ENCODE peak calls at places on chromosomes 6 and 20, in ten cellular contexts. X is fibroblast of pulmonary artery, D is cardiac muscle cell, Y is AG04450, W is WERI-Rb-1, B is uterus, L is BJ, N is pancreas, H is lower lobe of right lung, M is fibroblast of villous mesenchyme. C is an unnamed sample.

GRCh38 chr20:36969478-36970186 is 18.1 kb upstream of the SAMHD1 start:
- DNase-seq in Y (no peak), B (no peak), W (no peak), H (no peak), X (no peak), L (no peak), N (no peak), D (no peak), M (no peak), C (no peak)

GRCh38 chr20:12433724-12434123 is 516.0 kb downstream of the BTBD3 start:
- DNase-seq in M (no peak), H (no peak), B (no peak), N (no peak), D (no peak), L (no peak), Y (no peak), W (no peak), X (no peak), C (no peak)

GRCh38 chr6:134207431-134207830 is 110.5 kb downstream of the SGK1 start:
- DNase-seq in M (no peak), W (no peak), Y (no peak), L (no peak), X (no peak), B (no peak), N (no peak), H (no peak), D (no peak), C (no peak)

GRCh38 chr6:74749211-74750142 is 456.4 kb downstream of the COL12A1 start:
- DNase-seq in M (peak), H (no peak), B (no peak), D (peak), W (no peak), L (peak), X (peak), N (no peak), Y (no peak), C (no peak)

GRCh38 chr6:54805077-54805476 is 41.5 kb upstream of the FAM83B start:
- DNase-seq in M (peak), H (no peak), Y (no peak), X (peak), W (no peak), N (no peak), D (peak), L (no peak), B (no peak), C (no peak)

GRCh38 chr6:90343581-90343980 is 46.9 kb upstream of the BACH2 start:
- DNase-seq in H (no peak), N (no peak), X (peak), M (no peak), W (no peak), B (no peak), L (no peak), Y (no peak), D (peak), C (no peak)

GRCh38 chr6:134238960-134239795 is 78.7 kb downstream of the SGK1 start:
- DNase-seq in L (no peak), M (no peak), B (no peak), D (peak), Y (no peak), W (no peak), H (no peak), N (no peak), X (peak), C (no peak)

GRCh38 chr20:15930324-15931305 is 642.6 kb downstream of the KIF16B start:
- DNase-seq in D (peak), W (no peak), M (peak), N (no peak), L (peak), X (peak), B (no peak), Y (peak), H (no peak), C (peak)

GRCh38 chr20:2984028-2984501 is 59.4 kb upstream of the GNRH2 start:
- DNase-seq in L (no peak), W (no peak), N (no peak), Y (no peak), B (no peak), H (no peak), X (no peak), M (no peak), D (no peak), C (no peak)

GRCh38 chr20:19881080-19881840 is 123.2 kb downstream of the RIN2 start:
- DNase-seq in B (no peak), L (no peak), Y (no peak), D (no peak), X (no peak), N (no peak), H (no peak), M (no peak), W (no peak), C (no peak)

GRCh38 chr6:136511921-136512320 is 38.3 kb downstream of the MAP7 start:
- DNase-seq in Y (no peak), W (no peak), M (no peak), L (no peak), B (no peak), N (peak), D (no peak), X (no peak), H (no peak), C (no peak)

GRCh38 chr20:50250748-50251382 is 60.2 kb downstream of the CEBPB start:
- DNase-seq in M (no peak), H (no peak), D (no peak), X (no peak), Y (no peak), W (no peak), L (no peak), N (no peak), B (no peak), C (no peak)

GRCh38 chr6:86936834-86937218 is 502 bp upstream of the HTR1E start:
- DNase-seq in W (no peak), N (no peak), H (no peak), X (no peak), M (no peak), Y (no peak), B (no peak), D (no peak), L (no peak), C (no peak)

GRCh38 chr6:153145591-153145990 is 14.5 kb upstream of the RGS17 start:
- DNase-seq in Y (no peak), N (no peak), L (no peak), W (no peak), H (no peak), X (no peak), D (no peak), M (no peak), B (no peak), C (no peak)

GRCh38 chr6:36769676-36770499 is 69.4 kb downstream of the CPNE5 start:
- DNase-seq in N (no peak), B (no peak), D (peak), X (peak), W (no peak), H (peak), Y (no peak), M (peak), L (no peak), C (no peak)

GRCh38 chr6:28658475-28659249 is 133.0 kb downstream of the GPX5 start:
- DNase-seq in W (no peak), Y (no peak), D (peak), B (no peak), X (no peak), N (no peak), H (no peak), M (no peak), L (no peak), C (no peak)

GRCh38 chr6:125748534-125749111 is 809 bp upstream of the HEY2 start:
- DNase-seq in M (peak), D (peak), B (no peak), L (no peak), N (no peak), H (no peak), W (no peak), Y (no peak), X (no peak), C (no peak)

GRCh38 chr6:155832596-155832995 is 377.0 kb upstream of the NOX3 start:
- DNase-seq in B (no peak), X (peak), Y (peak), N (no peak), D (peak), M (peak), L (no peak), H (no peak), W (no peak), C (no peak)

GRCh38 chr6:89482136-89482535 is 49.2 kb downstream of the ANKRD6 start:
- DNase-seq in X (no peak), N (no peak), L (peak), H (no peak), Y (no peak), W (no peak), B (no peak), M (no peak), D (no peak), C (no peak)

GRCh38 chr6:70412797-70413113 is 553 bp upstream of the FAM135A start:
- DNase-seq in H (no peak), B (no peak), M (no peak), Y (no peak), W (no peak), N (no peak), D (no peak), X (no peak), L (no peak), C (no peak)

GRCh38 chr6:32830936-32831335 is 7.6 kb downstream of the TAP2 start:
- DNase-seq in W (no peak), Y (no peak), X (no peak), H (no peak), M (no peak), L (no peak), B (no peak), N (no peak), D (no peak), C (no peak)

GRCh38 chr20:22700387-22700786 is 116.0 kb upstream of the FOXA2 start:
- DNase-seq in Y (no peak), H (no peak), N (no peak), L (no peak), D (peak), X (peak), M (no peak), W (no peak), B (no peak), C (no peak)

GRCh38 chr20:44646641-44647274 is 4.7 kb downstream of the ADA start:
- DNase-seq in B (no peak), W (no peak), N (no peak), M (peak), Y (no peak), H (no peak), D (peak), X (peak), L (no peak), C (no peak)

GRCh38 chr6:2542858-2543218 is 207.9 kb downstream of the MYLK4 start:
- DNase-seq in W (no peak), D (peak), M (peak), Y (peak), L (no peak), N (no peak), H (no peak), X (peak), B (no peak), C (peak)

GRCh38 chr6:28347119-28347518 is 2.6 kb upstream of the ZKSCAN3 start:
- DNase-seq in D (no peak), M (no peak), B (no peak), X (no peak), W (no peak), N (no peak), L (no peak), Y (no peak), H (no peak), C (no peak)

GRCh38 chr6:128111096-128111495 is 210.2 kb upstream of the THEMIS start:
- DNase-seq in Y (no peak), L (no peak), B (no peak), D (peak), H (no peak), N (no peak), X (peak), W (no peak), M (peak), C (no peak)

GRCh38 chr20:33262658-33263065 is 20.4 kb upstream of the BPIFB1 start:
- DNase-seq in M (peak), H (no peak), D (peak), X (peak), B (no peak), Y (peak), N (peak), W (peak), L (peak), C (peak)

GRCh38 chr6:121436966-121437756 is 1.7 kb downstream of the GJA1 start:
- DNase-seq in Y (peak), N (peak), H (peak), X (peak), L (no peak), B (peak), W (no peak), D (peak), M (peak), C (no peak)

GRCh38 chr6:135062735-135063134 is 8.1 kb upstream of the HBS1L start:
- DNase-seq in N (no peak), L (no peak), H (no peak), Y (no peak), X (no peak), W (peak), M (no peak), B (no peak), D (no peak), C (no peak)

GRCh38 chr20:54134445-54135220 is 39.2 kb downstream of the CYP24A1 start:
- DNase-seq in N (no peak), B (no peak), D (peak), L (no peak), X (peak), M (no peak), W (no peak), Y (no peak), H (no peak), C (no peak)

GRCh38 chr6:53309059-53309896 is 39.5 kb downstream of the ELOVL5 start:
- DNase-seq in M (peak), B (no peak), L (no peak), W (no peak), N (no peak), X (peak), D (peak), Y (no peak), H (no peak), C (no peak)

GRCh38 chr6:33967966-33968724 is 164.3 kb upstream of the MLN start:
- DNase-seq in M (peak), D (peak), L (peak), B (no peak), N (no peak), X (no peak), W (peak), H (no peak), Y (no peak), C (no peak)

GRCh38 chr20:13515796-13516533 is 122.8 kb downstream of the TASP1 start:
- DNase-seq in H (no peak), B (no peak), N (no peak), Y (no peak), D (no peak), X (no peak), M (no peak), L (no peak), W (no peak), C (no peak)

GRCh38 chr20:45833883-45834796 is 541 bp downstream of the SNX21 start:
- DNase-seq in M (peak), N (peak), X (peak), D (peak), W (peak), H (peak), Y (no peak), L (no peak), B (peak), C (no peak)

GRCh38 chr6:7257521-7258230 is 55.3 kb downstream of the SSR1 start:
- DNase-seq in B (no peak), W (peak), Y (no peak), H (no peak), L (no peak), D (no peak), N (no peak), M (no peak), X (no peak), C (no peak)

GRCh38 chr6:105692630-105693212 is 289.8 kb upstream of the PREP start:
- DNase-seq in B (no peak), D (no peak), N (no peak), H (no peak), W (no peak), M (no peak), L (no peak), Y (no peak), X (no peak), C (no peak)

GRCh38 chr20:38805958-38806854 is 709 bp downstream of the PPP1R16B start:
- DNase-seq in X (no peak), N (no peak), W (peak), L (no peak), B (no peak), M (no peak), D (no peak), H (peak), Y (no peak), C (no peak)

GRCh38 chr6:137165375-137166246 is 7.8 kb downstream of the IL22RA2 start:
- DNase-seq in Y (no peak), H (no peak), L (no peak), B (no peak), W (peak), M (peak), X (no peak), N (peak), D (peak), C (no peak)

DNA sequence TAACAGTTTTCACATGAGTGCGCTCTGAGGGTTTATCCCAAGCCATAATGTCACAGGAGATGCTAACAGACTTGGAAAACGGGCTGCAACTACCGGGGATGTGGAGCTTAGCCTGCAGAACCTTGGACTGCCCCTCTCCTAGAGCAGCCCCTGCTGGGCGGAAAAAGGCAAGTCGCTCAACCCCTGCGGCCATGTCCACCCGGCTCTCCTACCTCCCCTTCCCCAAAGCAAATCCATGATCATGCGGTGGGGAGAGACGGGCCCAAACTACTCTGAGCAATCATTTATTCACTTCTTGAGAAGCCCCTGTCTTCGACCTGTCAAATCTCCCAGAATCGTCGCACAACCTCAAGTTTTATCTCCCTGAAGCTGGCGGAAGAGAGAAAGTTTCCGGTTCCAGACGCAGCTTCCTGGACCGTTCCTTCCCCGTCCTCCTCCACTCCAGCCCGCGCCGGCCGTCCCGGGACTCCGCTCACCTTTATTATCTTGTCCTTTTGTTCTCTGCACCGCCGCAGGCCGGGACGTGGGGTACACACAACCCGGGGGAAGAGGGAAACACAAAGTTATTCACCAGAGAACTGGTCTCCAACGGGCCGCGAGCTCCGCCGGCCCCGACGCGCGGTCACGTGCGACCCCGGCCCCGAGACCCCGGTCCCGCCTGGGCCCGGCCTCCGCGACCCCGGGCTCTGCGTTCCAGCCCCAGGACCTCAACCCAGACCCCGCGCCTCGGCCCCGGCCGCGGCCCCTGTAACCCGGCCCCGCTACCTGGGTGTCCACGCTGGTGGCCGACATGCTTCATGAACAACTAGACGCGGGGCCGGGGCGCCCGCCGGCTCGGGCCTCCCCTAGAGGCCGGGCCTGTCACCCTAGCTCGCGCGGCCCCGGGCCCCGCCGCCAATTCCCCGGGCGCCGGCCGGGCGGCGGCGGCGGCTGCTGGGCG is 560 bp downstream of the YTHDF1 start:
- DNase-seq in W (peak), D (peak), M (peak), X (peak), L (no peak), B (no peak), H (no peak), N (peak), Y (no peak), C (no peak)
- TF ChIP-seq CTCF in W (peak), D (peak), M (peak), X (peak), L (peak), B (no peak), H (no peak), N (no peak), Y (peak), C (peak)

GRCh38 chr6:21885532-21886089 is 292.1 kb downstream of the SOX4 start:
- DNase-seq in L (peak), N (peak), M (peak), B (peak), D (peak), H (no peak), X (peak), W (peak), Y (peak), C (peak)
- H3K4me3 ChIP-seq in L (no peak), N (no peak), M (no peak), B (no peak), D (no peak), H (no peak), X (no peak), W (no peak), Y (no peak), C (peak)

GRCh38 chr20:34299925-34300806 is 3.0 kb downstream of the AHCY start:
- DNase-seq in L (no peak), H (no peak), Y (no peak), W (no peak), X (no peak), M (peak), B (no peak), D (no peak), N (no peak), C (no peak)
- TF ChIP-seq CTCF in L (no peak), H (no peak), Y (no peak), W (no peak), X (no peak), M (no peak), B (no peak), D (no peak), N (no peak), C (no peak)

GRCh38 chr6:158374020-158374419 is 61.8 kb downstream of the TULP4 start:
- DNase-seq in W (no peak), B (no peak), L (no peak), N (no peak), X (peak), D (peak), Y (no peak), H (no peak), M (peak), C (no peak)
- H3K4me3 ChIP-seq in W (no peak), B (no peak), L (no peak), N (no peak), X (no peak), D (no peak), Y (no peak), H (no peak), M (no peak), C (no peak)

DNA sequence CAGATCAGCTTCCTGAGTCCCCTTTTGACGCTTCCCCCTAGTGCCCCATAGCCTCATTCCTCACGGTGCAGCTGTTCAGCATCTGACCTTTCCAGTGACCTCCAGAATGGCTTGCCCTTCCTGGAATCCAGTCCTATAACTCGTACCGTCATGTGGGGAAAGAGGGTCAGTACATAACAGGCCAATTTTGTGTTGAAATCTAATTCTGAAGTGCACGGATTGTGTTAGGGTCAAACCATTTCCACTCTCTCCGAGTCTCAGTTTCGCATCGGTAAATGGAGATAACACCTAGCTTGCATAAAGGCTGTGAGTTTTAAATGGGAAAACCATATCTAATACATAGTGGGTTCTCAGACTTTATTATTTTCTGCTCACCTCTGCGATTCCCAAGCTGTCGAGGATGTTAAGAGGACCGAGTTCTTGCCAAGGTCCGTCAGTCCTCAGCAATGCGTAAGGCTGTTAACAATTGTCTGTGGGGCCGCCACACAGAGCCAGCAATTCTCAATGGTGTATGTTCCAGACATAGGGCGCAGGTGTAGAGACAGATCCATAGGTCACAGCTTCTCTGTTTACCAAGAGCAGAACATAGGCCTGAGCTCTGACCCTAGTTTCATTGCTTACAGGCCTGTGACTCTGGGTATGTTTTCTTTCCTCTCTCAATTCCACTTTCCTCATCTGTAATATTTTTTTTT is 45.5 kb upstream of the CCR6 start:
- DNase-seq in W (no peak), H (no peak), L (no peak), D (no peak), Y (no peak), N (no peak), B (no peak), X (no peak), M (no peak), C (no peak)
- TF ChIP-seq CTCF in W (no peak), H (no peak), L (no peak), D (no peak), Y (no peak), N (no peak), B (no peak), X (no peak), M (no peak), C (no peak)